ENCODE peak calls at places on chromosomes 11 and 22, in eight cellular contexts. One of them, this sample, is unnamed.

GRCh38 chr11:47464479-47464878 is 15.5 kb upstream of the RAPSN start:
- DNase-seq in body of pancreas: no peak
- DNase-seq in A549: no peak
- DNase-seq in upper lobe of right lung: peak; percentile 30
- DNase-seq in PC-3: no peak
- DNase-seq in adrenal gland: no peak
- DNase-seq in RWPE1: no peak
- DNase-seq in brain microvascular endothelial cell: peak; percentile 48
- DNase-seq in this sample: peak; percentile 76

GRCh38 chr11:7467652-7468051 is 17.7 kb upstream of the OLFML1 start:
- DNase-seq in body of pancreas: no peak
- DNase-seq in A549: no peak
- DNase-seq in upper lobe of right lung: no peak
- DNase-seq in PC-3: no peak
- DNase-seq in adrenal gland: no peak
- DNase-seq in RWPE1: no peak
- DNase-seq in brain microvascular endothelial cell: no peak
- DNase-seq in this sample: no peak

GRCh38 chr11:69721061-69721460 is 17.2 kb upstream of the FGF19 start:
- DNase-seq in body of pancreas: no peak
- DNase-seq in A549: no peak
- DNase-seq in upper lobe of right lung: no peak
- DNase-seq in PC-3: no peak
- DNase-seq in adrenal gland: no peak
- DNase-seq in RWPE1: no peak
- DNase-seq in brain microvascular endothelial cell: no peak
- DNase-seq in this sample: no peak

GRCh38 chr22:29270475-29271271 is 2.6 kb downstream of the EWSR1 start:
- DNase-seq in body of pancreas: no peak
- DNase-seq in A549: no peak
- DNase-seq in upper lobe of right lung: no peak
- DNase-seq in PC-3: peak; percentile 54
- DNase-seq in adrenal gland: peak; percentile 31
- DNase-seq in RWPE1: no peak
- DNase-seq in brain microvascular endothelial cell: peak; percentile 22
- DNase-seq in this sample: no peak

GRCh38 chr22:41157083-41157482 is 48.0 kb upstream of the L3MBTL2 start:
- DNase-seq in body of pancreas: no peak
- DNase-seq in A549: no peak
- DNase-seq in upper lobe of right lung: no peak
- DNase-seq in PC-3: no peak
- DNase-seq in adrenal gland: no peak
- DNase-seq in RWPE1: no peak
- DNase-seq in brain microvascular endothelial cell: no peak
- DNase-seq in this sample: no peak

GRCh38 chr11:64051297-64051696 is 15.6 kb downstream of the FLRT1 start:
- DNase-seq in body of pancreas: no peak
- DNase-seq in A549: no peak
- DNase-seq in upper lobe of right lung: no peak
- DNase-seq in PC-3: no peak
- DNase-seq in adrenal gland: no peak
- DNase-seq in RWPE1: no peak
- DNase-seq in brain microvascular endothelial cell: no peak
- DNase-seq in this sample: no peak

GRCh38 chr22:50425179-50425916 is 49.5 kb downstream of the SBF1 start:
- DNase-seq in body of pancreas: no peak
- DNase-seq in A549: no peak
- DNase-seq in upper lobe of right lung: no peak
- DNase-seq in PC-3: no peak
- DNase-seq in adrenal gland: no peak
- DNase-seq in RWPE1: no peak
- DNase-seq in brain microvascular endothelial cell: no peak
- DNase-seq in this sample: no peak

GRCh38 chr11:9575531-9576240 is 2.2 kb downstream of the WEE1 start:
- DNase-seq in body of pancreas: no peak
- DNase-seq in A549: no peak
- DNase-seq in upper lobe of right lung: no peak
- DNase-seq in PC-3: no peak
- DNase-seq in adrenal gland: no peak
- DNase-seq in RWPE1: no peak
- DNase-seq in brain microvascular endothelial cell: no peak
- DNase-seq in this sample: no peak

GRCh38 chr11:10139656-10140055 is 154.4 kb downstream of the SBF2 start:
- DNase-seq in body of pancreas: no peak
- DNase-seq in A549: no peak
- DNase-seq in upper lobe of right lung: no peak
- DNase-seq in PC-3: peak; percentile 69
- DNase-seq in adrenal gland: no peak
- DNase-seq in RWPE1: peak; percentile 68
- DNase-seq in brain microvascular endothelial cell: peak; percentile 79
- DNase-seq in this sample: no peak

GRCh38 chr11:33775832-33776231 is 1.5 kb upstream of the FBXO3 start:
- DNase-seq in body of pancreas: no peak
- DNase-seq in A549: no peak
- DNase-seq in upper lobe of right lung: no peak
- DNase-seq in PC-3: no peak
- DNase-seq in adrenal gland: no peak
- DNase-seq in RWPE1: no peak
- DNase-seq in brain microvascular endothelial cell: no peak
- DNase-seq in this sample: no peak

GRCh38 chr22:38874529-38875222 is 2.7 kb upstream of the CBX6 start:
- DNase-seq in body of pancreas: no peak
- DNase-seq in A549: no peak
- DNase-seq in upper lobe of right lung: no peak
- DNase-seq in PC-3: no peak
- DNase-seq in adrenal gland: no peak
- DNase-seq in RWPE1: no peak
- DNase-seq in brain microvascular endothelial cell: no peak
- DNase-seq in this sample: no peak

GRCh38 chr11:62125881-62126280 is 2.1 kb downstream of the INCENP start:
- DNase-seq in body of pancreas: no peak
- DNase-seq in A549: no peak
- DNase-seq in upper lobe of right lung: no peak
- DNase-seq in PC-3: no peak
- DNase-seq in adrenal gland: no peak
- DNase-seq in RWPE1: no peak
- DNase-seq in brain microvascular endothelial cell: no peak
- DNase-seq in this sample: peak; percentile 42

GRCh38 chr11:86686531-86686930 is 14.1 kb upstream of the ME3 start:
- DNase-seq in body of pancreas: no peak
- DNase-seq in A549: no peak
- DNase-seq in upper lobe of right lung: no peak
- DNase-seq in PC-3: no peak
- DNase-seq in adrenal gland: no peak
- DNase-seq in RWPE1: no peak
- DNase-seq in brain microvascular endothelial cell: no peak
- DNase-seq in this sample: no peak
- TF ChIP-seq CTCF in body of pancreas: no peak
- TF ChIP-seq CTCF in A549: no peak
- TF ChIP-seq CTCF in upper lobe of right lung: no peak
- TF ChIP-seq CTCF in PC-3: no peak
- TF ChIP-seq CTCF in adrenal gland: no peak
- TF ChIP-seq CTCF in RWPE1: no peak
- TF ChIP-seq CTCF in brain microvascular endothelial cell: no peak
- TF ChIP-seq CTCF in this sample: no peak

GRCh38 chr11:86207413-86207812 is 37.1 kb upstream of the EED start:
- DNase-seq in body of pancreas: no peak
- DNase-seq in A549: no peak
- DNase-seq in upper lobe of right lung: no peak
- DNase-seq in PC-3: no peak
- DNase-seq in adrenal gland: no peak
- DNase-seq in RWPE1: no peak
- DNase-seq in brain microvascular endothelial cell: no peak
- DNase-seq in this sample: no peak

GRCh38 chr11:86206296-86206695 is 38.3 kb upstream of the EED start:
- DNase-seq in body of pancreas: no peak
- DNase-seq in A549: no peak
- DNase-seq in upper lobe of right lung: no peak
- DNase-seq in PC-3: no peak
- DNase-seq in adrenal gland: no peak
- DNase-seq in RWPE1: no peak
- DNase-seq in brain microvascular endothelial cell: no peak
- DNase-seq in this sample: no peak

GRCh38 chr11:86204356-86204755 is 40.2 kb upstream of the EED start:
- DNase-seq in body of pancreas: no peak
- DNase-seq in A549: no peak
- DNase-seq in upper lobe of right lung: no peak
- DNase-seq in PC-3: no peak
- DNase-seq in adrenal gland: no peak
- DNase-seq in RWPE1: no peak
- DNase-seq in brain microvascular endothelial cell: no peak
- DNase-seq in this sample: no peak

GRCh38 chr11:86208572-86208971 is 36.0 kb upstream of the EED start:
- DNase-seq in body of pancreas: no peak
- DNase-seq in A549: no peak
- DNase-seq in upper lobe of right lung: no peak
- DNase-seq in PC-3: no peak
- DNase-seq in adrenal gland: no peak
- DNase-seq in RWPE1: no peak
- DNase-seq in brain microvascular endothelial cell: no peak
- DNase-seq in this sample: no peak

GRCh38 chr11:86205415-86206268 is 38.9 kb upstream of the EED start:
- DNase-seq in body of pancreas: no peak
- DNase-seq in A549: no peak
- DNase-seq in upper lobe of right lung: no peak
- DNase-seq in PC-3: no peak
- DNase-seq in adrenal gland: no peak
- DNase-seq in RWPE1: no peak
- DNase-seq in brain microvascular endothelial cell: no peak
- DNase-seq in this sample: no peak
- TF ChIP-seq CTCF in body of pancreas: no peak
- TF ChIP-seq CTCF in A549: no peak
- TF ChIP-seq CTCF in upper lobe of right lung: no peak
- TF ChIP-seq CTCF in PC-3: no peak
- TF ChIP-seq CTCF in adrenal gland: no peak
- TF ChIP-seq CTCF in RWPE1: no peak
- TF ChIP-seq CTCF in brain microvascular endothelial cell: no peak
- TF ChIP-seq CTCF in this sample: no peak

DNA sequence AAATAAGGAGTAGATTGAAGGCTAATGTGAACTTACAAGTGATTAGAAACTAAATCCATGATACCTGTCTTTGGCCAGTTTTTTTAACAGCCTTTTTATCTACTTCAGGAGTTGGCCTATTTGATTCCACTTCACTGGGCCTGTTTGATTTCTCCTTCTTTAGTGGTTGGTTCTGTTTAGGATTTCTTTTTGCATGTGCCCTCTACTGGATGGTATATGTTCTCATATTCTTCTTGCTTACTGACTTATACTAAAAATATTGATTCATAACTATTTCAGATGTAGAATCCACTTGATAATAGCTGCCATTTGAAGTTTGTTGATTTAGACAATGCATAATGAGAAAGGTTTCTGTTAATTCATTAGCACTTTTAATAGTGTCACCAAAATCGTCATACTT is 53.9 kb downstream of the USP47 start:
- DNase-seq in body of pancreas: no peak
- DNase-seq in A549: no peak
- DNase-seq in upper lobe of right lung: no peak
- DNase-seq in PC-3: peak; percentile 23
- DNase-seq in adrenal gland: no peak
- DNase-seq in RWPE1: no peak
- DNase-seq in brain microvascular endothelial cell: no peak
- DNase-seq in this sample: no peak
- TF ChIP-seq CTCF in body of pancreas: no peak
- TF ChIP-seq CTCF in A549: peak; percentile 28
- TF ChIP-seq CTCF in upper lobe of right lung: no peak
- TF ChIP-seq CTCF in PC-3: peak; percentile 57
- TF ChIP-seq CTCF in adrenal gland: no peak
- TF ChIP-seq CTCF in RWPE1: peak; percentile 8
- TF ChIP-seq CTCF in brain microvascular endothelial cell: peak; percentile 14
- TF ChIP-seq CTCF in this sample: no peak

GRCh38 chr22:22424956-22425355 is 83.6 kb downstream of the ZNF280B start:
- DNase-seq in body of pancreas: no peak
- DNase-seq in A549: no peak
- DNase-seq in upper lobe of right lung: no peak
- DNase-seq in PC-3: no peak
- DNase-seq in adrenal gland: no peak
- DNase-seq in RWPE1: no peak
- DNase-seq in brain microvascular endothelial cell: no peak
- DNase-seq in this sample: no peak

GRCh38 chr22:22427542-22428065 is 80.9 kb downstream of the ZNF280B start:
- DNase-seq in body of pancreas: no peak
- DNase-seq in A549: no peak
- DNase-seq in upper lobe of right lung: no peak
- DNase-seq in PC-3: no peak
- DNase-seq in adrenal gland: no peak
- DNase-seq in RWPE1: no peak
- DNase-seq in brain microvascular endothelial cell: no peak
- DNase-seq in this sample: no peak

GRCh38 chr22:22425366-22425765 is 83.2 kb downstream of the ZNF280B start:
- DNase-seq in body of pancreas: no peak
- DNase-seq in A549: no peak
- DNase-seq in upper lobe of right lung: no peak
- DNase-seq in PC-3: no peak
- DNase-seq in adrenal gland: no peak
- DNase-seq in RWPE1: no peak
- DNase-seq in brain microvascular endothelial cell: no peak
- DNase-seq in this sample: no peak

GRCh38 chr22:22424210-22424800 is 84.2 kb downstream of the ZNF280B start:
- DNase-seq in body of pancreas: no peak
- DNase-seq in A549: no peak
- DNase-seq in upper lobe of right lung: no peak
- DNase-seq in PC-3: no peak
- DNase-seq in adrenal gland: no peak
- DNase-seq in RWPE1: no peak
- DNase-seq in brain microvascular endothelial cell: no peak
- DNase-seq in this sample: no peak

DNA sequence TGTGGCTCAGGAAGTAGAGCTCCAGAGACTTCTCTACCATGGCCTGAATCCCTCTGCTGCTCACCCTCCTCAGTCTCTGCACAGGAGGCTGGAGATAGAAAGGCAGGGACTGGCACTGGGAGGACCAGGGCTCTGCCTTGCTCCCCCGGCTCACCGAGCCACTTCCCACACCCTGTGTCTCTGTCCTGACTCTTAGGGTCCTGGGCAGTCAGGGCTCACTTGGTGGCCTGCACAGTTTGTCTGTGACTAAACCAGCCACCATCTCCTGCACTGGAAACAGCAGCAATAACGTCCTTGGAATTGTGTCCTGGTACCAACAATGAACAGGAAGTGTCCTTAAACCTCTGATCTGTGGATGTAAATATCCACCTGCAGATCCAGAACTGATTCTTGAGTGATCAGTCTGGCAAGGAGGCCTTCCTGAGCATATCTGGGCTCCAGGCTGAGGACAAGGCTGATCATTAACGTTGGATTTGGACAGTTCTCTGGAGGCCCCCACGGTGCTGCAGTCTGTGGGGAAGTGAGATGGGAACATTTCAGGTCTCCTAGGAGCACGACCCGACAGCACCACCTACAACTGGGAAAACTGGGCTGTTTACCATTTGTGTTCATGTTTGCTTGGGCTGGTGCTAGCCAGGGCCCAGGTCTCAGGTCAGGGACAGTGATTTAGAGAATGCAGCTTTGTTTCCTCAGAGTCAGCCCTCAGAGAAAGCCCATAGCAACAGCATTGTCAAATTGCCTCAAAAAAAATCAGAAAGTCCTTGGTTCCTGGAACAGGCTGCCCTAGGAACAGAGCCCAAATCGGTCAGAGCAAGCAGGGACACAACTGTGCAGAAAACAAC is 82.5 kb downstream of the ZNF280B start:
- DNase-seq in body of pancreas: no peak
- DNase-seq in A549: no peak
- DNase-seq in upper lobe of right lung: no peak
- DNase-seq in PC-3: no peak
- DNase-seq in adrenal gland: peak; percentile 31
- DNase-seq in RWPE1: no peak
- DNase-seq in brain microvascular endothelial cell: no peak
- DNase-seq in this sample: no peak
- TF ChIP-seq CTCF in body of pancreas: no peak
- TF ChIP-seq CTCF in A549: no peak
- TF ChIP-seq CTCF in upper lobe of right lung: no peak
- TF ChIP-seq CTCF in PC-3: no peak
- TF ChIP-seq CTCF in adrenal gland: no peak
- TF ChIP-seq CTCF in RWPE1: no peak
- TF ChIP-seq CTCF in brain microvascular endothelial cell: no peak
- TF ChIP-seq CTCF in this sample: no peak

This sample was measured in glutamatergic neuron.